ENCODE peak calls at places on chromosomes 12 and 14, in seven cellular contexts. T, P, E, A, S, U and F are unnamed samples.

GRCh38 chr14:101821528-101821927 is 60.0 kb downstream of the PPP2R5C start:
- DNase-seq in P (no peak), T (peak), U (no peak), S (peak), A (no peak), E (no peak), F (peak)

GRCh38 chr12:51128905-51129304 is 44.0 kb downstream of the TFCP2 start:
- DNase-seq in U (no peak), P (no peak), E (peak), T (no peak), A (no peak), S (no peak), F (no peak)

GRCh38 chr14:24612186-24612585 is 2.7 kb upstream of the GZMH start:
- DNase-seq in U (no peak), P (no peak), S (no peak), T (no peak), A (no peak), E (no peak), F (no peak)

GRCh38 chr14:53949201-53949600 is 7.4 kb downstream of the BMP4 start:
- DNase-seq in P (no peak), A (no peak), U (no peak), T (no peak), E (no peak), S (no peak), F (no peak)

GRCh38 chr14:27528328-27528727 is 930.5 kb upstream of the NOVA1 start:
- DNase-seq in P (no peak), E (peak), S (no peak), U (no peak), T (no peak), A (peak), F (no peak)

GRCh38 chr12:68280240-68280639 is 26.8 kb upstream of the IL22 start:
- DNase-seq in U (no peak), A (no peak), T (no peak), P (no peak), E (no peak), S (no peak), F (no peak)

GRCh38 chr12:87930033-87930432 is 99.2 kb downstream of the C12orf50 start:
- DNase-seq in T (no peak), A (no peak), P (no peak), S (no peak), U (no peak), E (peak), F (no peak)

GRCh38 chr14:90726656-90727055 is 89.6 kb downstream of the TTC7B start:
- DNase-seq in A (peak), T (no peak), E (peak), U (no peak), P (peak), S (no peak), F (no peak)

GRCh38 chr12:113159937-113160336 is 10.4 kb downstream of the CFAP73 start:
- DNase-seq in E (no peak), T (no peak), U (no peak), S (no peak), A (no peak), P (no peak), F (no peak)

GRCh38 chr14:84340938-84341337 is 1189.0 kb upstream of the FLRT2 start:
- DNase-seq in A (no peak), T (no peak), E (no peak), S (no peak), P (no peak), U (no peak), F (no peak)

GRCh38 chr12:124094733-124095132 is 121.7 kb downstream of the ZNF664 start:
- DNase-seq in P (no peak), S (peak), T (no peak), E (no peak), A (no peak), U (no peak), F (no peak)

GRCh38 chr14:87450193-87450592 is 542.8 kb downstream of the GALC start:
- DNase-seq in E (no peak), T (no peak), P (no peak), A (no peak), S (no peak), U (no peak), F (no peak)

GRCh38 chr12:101929365-101930041 is 52.1 kb downstream of the DRAM1 start:
- DNase-seq in S (no peak), P (no peak), A (no peak), T (no peak), U (no peak), E (no peak), F (no peak)

GRCh38 chr12:26150737-26151450 is 26.1 kb upstream of the BHLHE41 start:
- DNase-seq in E (no peak), T (no peak), S (no peak), U (no peak), P (no peak), A (no peak), F (no peak)

GRCh38 chr12:40106655-40107054 is 774 bp upstream of the SLC2A13 start:
- DNase-seq in E (no peak), T (no peak), A (no peak), U (no peak), S (no peak), P (no peak), F (no peak)

GRCh38 chr12:31650927-31651326 is 8.6 kb upstream of the ETFBKMT start:
- DNase-seq in E (no peak), S (no peak), U (no peak), T (no peak), P (no peak), A (no peak), F (no peak)

GRCh38 chr12:27777141-27777540 is 2.9 kb upstream of the KLHL42 start:
- DNase-seq in P (no peak), U (no peak), S (no peak), A (no peak), T (no peak), E (no peak), F (no peak)

GRCh38 chr12:104309446-104309993 is 6.0 kb downstream of the EID3 start:
- DNase-seq in U (no peak), A (no peak), E (no peak), P (peak), S (no peak), T (no peak), F (no peak)

GRCh38 chr14:63713765-63714164 is 14.1 kb downstream of the SGPP1 start:
- DNase-seq in P (no peak), A (no peak), T (no peak), E (peak), U (no peak), S (no peak), F (no peak)

GRCh38 chr14:24986206-24986893 is 63.6 kb downstream of the STXBP6 start:
- DNase-seq in T (no peak), P (peak), E (no peak), A (no peak), S (no peak), U (no peak), F (no peak)

GRCh38 chr12:49507139-49507538 is 31.7 kb upstream of the KCNH3 start:
- DNase-seq in A (no peak), S (no peak), P (no peak), U (no peak), T (no peak), E (peak), F (no peak)

GRCh38 chr14:74763803-74764531 is 851 bp downstream of the YLPM1 start:
- DNase-seq in P (no peak), A (peak), T (no peak), E (no peak), U (no peak), S (peak), F (no peak)

GRCh38 chr12:111467862-111468245 is 62.1 kb downstream of the SH2B3 start:
- DNase-seq in E (no peak), A (no peak), U (no peak), T (no peak), P (no peak), S (no peak), F (no peak)

GRCh38 chr14:94390372-94391086 is 2.1 kb upstream of the SERPINA1 start:
- DNase-seq in P (peak), E (no peak), A (no peak), S (no peak), T (no peak), U (no peak), F (no peak)

GRCh38 chr12:122106891-122107660 is 28.5 kb downstream of the MLXIP start:
- DNase-seq in T (no peak), A (no peak), S (no peak), P (peak), U (no peak), E (no peak), F (no peak)

GRCh38 chr14:101546706-101547105 is 14.6 kb upstream of the DIO3 start:
- DNase-seq in T (no peak), S (no peak), U (no peak), E (no peak), A (no peak), P (peak), F (no peak)

GRCh38 chr12:42145197-42145549 is 499 bp upstream of the GXYLT1 start:
- DNase-seq in A (peak), E (no peak), S (no peak), T (no peak), P (no peak), U (no peak), F (no peak)

GRCh38 chr14:71415404-71415690 is 508.1 kb downstream of the PCNX1 start:
- DNase-seq in A (no peak), S (no peak), E (peak), T (no peak), U (no peak), P (no peak), F (no peak)

GRCh38 chr12:126567016-126567415 is 1501.8 kb downstream of the AACS start:
- DNase-seq in P (peak), A (no peak), S (no peak), T (no peak), E (no peak), U (no peak), F (no peak)

GRCh38 chr14:37081220-37081619 is 91.2 kb downstream of the SLC25A21 start:
- DNase-seq in S (no peak), T (no peak), U (no peak), A (no peak), P (no peak), E (no peak), F (no peak)

GRCh38 chr14:31934767-31935266 is 142.3 kb upstream of the ARHGAP5 start:
- DNase-seq in A (peak), T (no peak), S (no peak), U (no peak), E (peak), P (no peak), F (no peak)

GRCh38 chr12:57632898-57633825 is at the start of gene B4GALNT1:
- DNase-seq in T (no peak), E (no peak), A (peak), S (peak), U (no peak), P (peak), F (peak)

GRCh38 chr14:105888784-105889665 is 362.6 kb downstream of the TMEM121 start:
- DNase-seq in U (no peak), P (peak), A (no peak), T (peak), E (no peak), S (peak), F (peak)

GRCh38 chr12:70271025-70271424 is 27.8 kb downstream of the CNOT2 start:
- DNase-seq in E (no peak), T (no peak), A (no peak), S (no peak), P (no peak), U (no peak), F (no peak)

GRCh38 chr14:99359906-99360305 is 87.9 kb upstream of the BCL11B start:
- DNase-seq in S (peak), T (no peak), E (no peak), P (no peak), U (no peak), A (no peak), F (no peak)

GRCh38 chr14:28774764-28775738 is 8.5 kb downstream of the FOXG1 start:
- DNase-seq in S (no peak), A (peak), E (no peak), P (no peak), U (no peak), T (no peak), F (no peak)

GRCh38 chr12:32134144-32134888 is 27.7 kb downstream of the BICD1 start:
- DNase-seq in P (no peak), S (peak), U (peak), E (no peak), A (no peak), T (no peak), F (peak)